ENCODE peak calls at places on chromosome 19, in nine cellular contexts. W is AG04449, M is breast epithelium, C is choroid plexus epithelial cell, J is SK-N-SH, B is tibial artery, T is psoas muscle, N is lower leg skin, I is GM12865. U is an unnamed sample.

GRCh38 chr19:38932425-38933179 is 1.9 kb downstream of the MRPS12 start:
- DNase-seq in C (peak; percentile 69), N (no peak), W (no peak), J (no peak), I (peak; percentile 72), M (no peak), T (no peak), B (no peak), U (peak; percentile 53)

GRCh38 chr19:14525729-14526128 is 3.7 kb upstream of the TECR start:
- DNase-seq in W (no peak), M (peak; percentile 78), T (no peak), I (no peak), B (no peak), C (no peak), N (no peak), J (no peak), U (no peak)

GRCh38 chr19:37251308-37252229 is 33.6 kb downstream of the ZNF383 start:
- DNase-seq in W (peak; percentile 89), C (peak; percentile 100), T (peak; percentile 77), J (peak; percentile 92), I (peak; percentile 45), B (peak; percentile 89), N (peak; percentile 87), M (peak; percentile 84), U (peak; percentile 53)

GRCh38 chr19:30719189-30719990 is 347.2 kb downstream of the ZNF536 start:
- DNase-seq in I (no peak), B (no peak), J (peak; percentile 90), C (peak; percentile 23), W (no peak), M (no peak), T (peak; percentile 66), N (peak; percentile 87), U (no peak)

GRCh38 chr19:35107541-35107939 is 8.1 kb upstream of the FXYD3 start:
- DNase-seq in C (peak; percentile 35), T (no peak), I (no peak), W (no peak), J (no peak), M (peak; percentile 92), B (no peak), N (no peak), U (peak; percentile 62)

GRCh38 chr19:16323532-16323931 is 1.1 kb upstream of the KLF2 start:
- DNase-seq in M (no peak), J (no peak), N (no peak), I (no peak), B (no peak), T (no peak), C (no peak), W (no peak), U (no peak)

GRCh38 chr19:34300962-34301361 is 46.6 kb downstream of the GARRE1 start:
- DNase-seq in N (no peak), C (no peak), B (no peak), M (no peak), W (no peak), J (no peak), T (no peak), I (no peak), U (no peak)

GRCh38 chr19:47109541-47110375 is 3.8 kb downstream of the ZC3H4 start:
- DNase-seq in C (peak; percentile 66), M (no peak), J (no peak), B (no peak), T (no peak), I (peak; percentile 84), W (no peak), N (no peak), U (no peak)

GRCh38 chr19:55491546-55492360 is 3.5 kb downstream of the SSC5D start:
- DNase-seq in C (no peak), M (no peak), B (no peak), W (no peak), J (no peak), I (no peak), T (no peak), N (no peak), U (no peak)

GRCh38 chr19:37077615-37077928 is 661 bp upstream of the ZNF420 start:
- DNase-seq in J (no peak), I (no peak), M (no peak), W (no peak), N (no peak), B (no peak), T (no peak), C (no peak), U (no peak)

GRCh38 chr19:17450264-17451075 is 2.0 kb upstream of the TMEM221 start:
- DNase-seq in W (no peak), B (no peak), N (no peak), M (no peak), C (no peak), I (peak; percentile 63), T (no peak), J (no peak), U (no peak)

GRCh38 chr19:4870025-4870700 is 2.7 kb upstream of the PLIN3 start:
- DNase-seq in I (peak; percentile 49), N (no peak), M (no peak), C (peak; percentile 93), B (no peak), T (peak; percentile 70), W (peak; percentile 52), J (no peak), U (peak; percentile 47)

GRCh38 chr19:36140289-36141038 is 598 bp downstream of the CAPNS1 start:
- DNase-seq in M (peak; percentile 44), J (peak; percentile 88), T (peak; percentile 35), C (peak; percentile 64), I (peak; percentile 79), B (peak; percentile 76), N (peak; percentile 88), W (no peak), U (peak; percentile 72)

GRCh38 chr19:8086849-8087248 is 34.3 kb downstream of the CCL25 start:
- DNase-seq in I (no peak), M (no peak), J (no peak), C (no peak), B (no peak), W (no peak), T (no peak), N (no peak), U (no peak)

DNA sequence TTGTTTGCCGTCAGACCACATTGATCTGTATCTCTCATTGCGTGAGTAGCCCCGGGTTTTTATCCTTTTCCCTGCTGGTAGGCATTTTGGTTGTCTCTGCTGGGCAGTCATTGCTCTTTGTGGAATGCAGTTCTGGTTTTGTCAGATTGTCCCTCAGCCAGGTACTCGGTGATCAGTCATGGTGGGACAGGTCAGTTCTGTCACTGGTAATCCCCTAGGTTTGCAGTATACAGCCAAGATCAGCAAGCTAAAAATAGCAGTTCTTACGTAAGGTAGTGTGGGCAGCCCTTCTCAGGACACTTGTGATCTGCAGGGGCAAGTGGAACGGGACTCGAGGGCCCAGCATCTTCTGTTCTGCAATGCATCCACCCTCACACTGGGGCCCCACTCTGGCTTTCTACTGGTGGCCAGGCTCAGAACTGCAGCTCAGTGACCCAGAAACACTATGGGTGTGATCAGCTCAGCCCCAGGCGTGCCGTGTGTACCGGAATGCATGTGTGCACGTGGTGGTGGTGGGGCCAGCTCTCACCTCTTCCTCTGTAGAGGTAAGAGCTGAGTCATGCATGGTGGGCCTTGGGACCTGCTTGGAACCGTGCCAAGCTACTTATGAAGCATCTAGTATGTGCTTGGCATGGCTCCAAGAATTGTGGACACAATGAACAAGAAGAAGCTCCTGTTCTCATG is 6.3 kb downstream of the PLEKHF1 start:
- DNase-seq in N (peak; percentile 89), C (peak; percentile 86), J (no peak), I (peak; percentile 98), M (peak; percentile 66), W (no peak), B (peak; percentile 67), T (peak; percentile 65), U (peak; percentile 52)
- TF ChIP-seq CTCF in N (no peak), C (peak; percentile 44), J (no peak), I (peak; percentile 65), M (peak; percentile 32), W (no peak), B (no peak), T (peak; percentile 2), U (no peak)

DNA sequence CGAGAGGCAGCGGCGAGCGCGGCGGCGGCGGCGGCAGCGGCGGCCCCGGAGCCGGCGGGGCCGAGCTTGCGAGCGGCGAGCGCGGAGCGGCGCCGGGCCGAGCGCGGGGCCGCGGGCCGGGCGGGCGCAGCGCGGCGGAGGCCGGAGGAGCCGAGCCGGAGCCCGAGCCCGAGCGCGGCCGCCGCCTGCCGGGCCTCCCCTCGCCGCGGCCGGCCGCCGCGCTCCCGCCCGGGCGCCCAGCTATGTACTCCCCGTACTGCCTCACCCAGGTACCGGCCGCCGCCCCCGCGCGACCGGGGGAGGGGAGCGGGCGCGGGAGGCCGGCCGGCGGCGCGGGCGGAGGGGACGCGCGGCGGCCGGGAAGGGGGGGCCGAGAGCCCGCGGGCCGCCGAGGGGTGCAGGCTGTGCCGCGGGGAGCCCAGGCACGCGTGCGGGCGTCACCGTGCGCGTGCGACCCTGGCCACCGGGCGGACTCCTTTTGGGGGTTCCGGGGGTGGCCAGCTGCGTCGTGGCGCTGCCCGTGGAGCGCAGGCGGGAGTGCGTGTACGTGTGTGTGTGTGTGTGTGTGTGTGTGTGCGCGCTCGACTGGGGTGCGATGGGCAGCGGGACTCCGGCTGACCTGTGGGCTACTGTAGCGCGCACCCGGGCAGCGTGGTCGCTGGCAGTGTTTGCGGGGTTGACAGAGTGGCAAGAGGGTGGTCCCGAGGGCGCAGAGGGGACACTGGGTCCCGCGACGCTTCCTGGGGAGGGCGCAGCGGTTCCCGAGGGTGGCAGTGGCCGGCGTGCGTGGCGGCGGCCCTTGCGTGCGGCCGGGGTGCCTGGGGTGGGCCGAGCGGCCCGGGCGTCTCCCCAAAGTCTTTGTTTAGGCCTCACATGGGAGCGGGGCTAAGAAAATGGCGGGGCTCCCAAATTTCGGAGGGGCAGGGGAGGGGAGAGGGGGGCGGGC is 594 bp downstream of the NFIX start:
- DNase-seq in M (no peak), T (no peak), I (no peak), N (peak; percentile 88), W (no peak), J (peak; percentile 87), B (no peak), C (peak; percentile 38), U (peak; percentile 61)
- H3K4me3 ChIP-seq in M (peak overlapping the region; percentile 81), T (peak overlapping the region; percentile 95), I (no peak overlapping the region), N (peak overlapping the region; percentile 60), W (peak overlapping the region; percentile 80), J (peak overlapping the region; percentile 57), B (peak overlapping the region; percentile 74), C (peak overlapping the region; percentile 76), U (peak overlapping the region; percentile 46)

DNA sequence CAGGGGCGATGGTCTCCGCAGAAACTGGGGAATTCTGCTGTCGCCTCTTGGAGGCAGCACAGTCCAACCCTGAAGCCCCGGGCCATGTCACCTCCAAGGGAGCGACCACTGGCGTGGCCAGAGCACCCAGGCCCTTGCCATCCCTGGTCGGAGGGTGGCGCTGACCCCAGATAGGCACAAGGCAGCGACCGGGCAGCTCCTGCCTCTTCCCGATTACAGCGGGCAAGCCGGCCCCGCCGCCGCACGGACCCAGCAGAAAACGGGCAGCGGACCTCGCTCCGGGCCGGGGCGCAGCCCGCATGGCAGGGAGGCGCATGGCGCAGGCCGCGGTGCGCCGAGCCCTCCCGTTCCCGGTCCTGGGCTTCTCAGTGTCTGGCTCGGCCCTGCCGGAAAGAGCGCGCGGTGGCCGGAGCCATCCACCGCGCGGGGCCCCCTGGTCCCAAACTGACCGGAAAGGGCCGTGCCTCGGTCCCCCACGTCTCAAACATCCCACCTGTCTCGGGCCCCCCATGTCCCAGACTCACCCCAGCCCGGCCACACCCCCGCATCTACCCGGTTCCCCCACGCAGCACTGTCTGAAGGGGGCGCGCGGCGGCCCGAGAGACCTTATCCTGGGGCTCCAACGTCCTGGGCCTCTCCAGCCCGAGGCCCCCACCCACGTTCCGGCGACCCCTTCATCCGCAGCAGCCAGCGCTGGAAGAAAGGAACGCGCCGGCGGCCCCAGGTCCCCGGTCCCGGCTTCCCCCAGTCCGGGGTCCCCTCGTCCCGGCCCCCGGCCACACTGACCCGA is 725 bp downstream of the CERS1 start:
- DNase-seq in M (no peak), B (peak; percentile 68), I (peak; percentile 35), C (peak; percentile 7), W (no peak), J (peak; percentile 95), T (peak; percentile 57), N (no peak), U (no peak)
- TF ChIP-seq CTCF in M (no peak), B (no peak), I (peak; percentile 37), C (peak; percentile 22), W (peak; percentile 29), J (peak; percentile 53), T (peak; percentile 52), N (no peak), U (no peak)

GRCh38 chr19:48752511-48753365 is at the start of gene FUT1:
- DNase-seq in N (peak; percentile 91), W (no peak), C (no peak), B (no peak), T (peak; percentile 69), I (peak; percentile 40), J (peak; percentile 82), M (peak; percentile 88), U (peak; percentile 82)
- H3K4me3 ChIP-seq in N (peak within 1 kb of the TSS; percentile 11), W (peak within 1 kb of the TSS; percentile 30), C (peak within 1 kb of the TSS; percentile 20), B (peak within 1 kb of the TSS; percentile 47), T (peak within 1 kb of the TSS; percentile 57), I (no peak within 1 kb of the TSS), J (peak within 1 kb of the TSS; percentile 46), M (peak within 1 kb of the TSS; percentile 60), U (no peak within 1 kb of the TSS)

U was measured in mucosa of descending colon.